ENCODE peak calls at places on chromosome 21, in ten cellular contexts. C, M, J, S, I, U, Y, D, G and H are unnamed samples.

GRCh38 chr21:45699251-45699942 is 55.9 kb downstream of the PCBP3 start:
- DNase-seq in U (no peak), Y (no peak), G (no peak), M (no peak), C (no peak), J (no peak), I (no peak), D (no peak), S (no peak), H (no peak)

GRCh38 chr21:36702622-36702968 is 3.7 kb downstream of the SIM2 start:
- DNase-seq in D (no peak), S (no peak), U (no peak), J (no peak), Y (no peak), G (no peak), I (no peak), C (no peak), M (no peak), H (no peak)

GRCh38 chr21:25424674-25425073 is 182.6 kb downstream of the MRPL39 start:
- DNase-seq in I (no peak), U (no peak), G (no peak), M (no peak), C (no peak), J (no peak), D (no peak), Y (no peak), S (no peak), H (no peak)

GRCh38 chr21:45513741-45514310 is 28.4 kb downstream of the SLC19A1 start:
- DNase-seq in U (no peak), Y (peak), D (no peak), S (no peak), G (no peak), J (peak), M (no peak), I (no peak), C (peak), H (no peak)

GRCh38 chr21:31119199-31119598 is 80.9 kb upstream of the KRTAP19-8 start:
- DNase-seq in S (no peak), D (no peak), U (no peak), G (no peak), C (no peak), M (no peak), I (no peak), Y (no peak), J (no peak), H (no peak)

GRCh38 chr21:16264314-16264713 is 534.5 kb downstream of the USP25 start:
- DNase-seq in D (no peak), J (no peak), S (no peak), G (peak), Y (no peak), U (no peak), M (no peak), I (no peak), C (no peak), H (no peak)

GRCh38 chr21:29749223-29749622 is 190.6 kb downstream of the GRIK1 start:
- DNase-seq in S (no peak), M (no peak), C (no peak), Y (no peak), G (no peak), I (no peak), J (no peak), D (no peak), U (no peak), H (no peak)

GRCh38 chr21:31531967-31532366 is 127.5 kb upstream of the SOD1 start:
- DNase-seq in M (no peak), C (no peak), J (no peak), I (no peak), Y (no peak), D (no peak), G (no peak), U (no peak), S (no peak), H (no peak)

GRCh38 chr21:36661511-36662309 is 37.2 kb upstream of the SIM2 start:
- DNase-seq in I (no peak), G (peak), M (no peak), C (peak), J (peak), S (no peak), D (peak), Y (peak), U (no peak), H (no peak)

GRCh38 chr21:8992731-8993174 is 1528.6 kb upstream of the TPTE start:
- DNase-seq in U (no peak), G (peak), C (no peak), I (no peak), M (no peak), Y (no peak), J (no peak), D (no peak), S (no peak), H (no peak)

GRCh38 chr21:28074676-28075075 is 918.0 kb downstream of the LTN1 start:
- DNase-seq in D (no peak), U (no peak), G (no peak), S (no peak), I (no peak), Y (no peak), J (no peak), C (no peak), M (no peak), H (no peak)

GRCh38 chr21:33924766-33925100 is 9.1 kb upstream of the ATP5PO start:
- DNase-seq in J (no peak), M (no peak), Y (no peak), C (no peak), G (no peak), I (no peak), U (no peak), D (peak), S (no peak), H (no peak)

GRCh38 chr21:15015622-15016471 is 49.0 kb downstream of the NRIP1 start:
- DNase-seq in M (no peak), D (no peak), S (no peak), C (no peak), I (no peak), J (no peak), Y (no peak), U (no peak), G (peak), H (no peak)

GRCh38 chr21:46095814-46096595 is 1.9 kb upstream of the COL6A2 start:
- DNase-seq in G (no peak), Y (no peak), S (no peak), J (peak), U (no peak), M (no peak), C (no peak), I (no peak), D (no peak), H (no peak)

GRCh38 chr21:23660560-23660959 is 1946.7 kb downstream of the MRPL39 start:
- DNase-seq in G (no peak), M (no peak), Y (no peak), D (no peak), S (no peak), I (no peak), J (no peak), U (no peak), C (no peak), H (no peak)

GRCh38 chr21:22342855-22343254 is 1344.6 kb downstream of the NCAM2 start:
- DNase-seq in U (no peak), Y (no peak), M (no peak), C (no peak), D (no peak), S (no peak), I (peak), G (no peak), J (no peak), H (no peak)

GRCh38 chr21:45551816-45552695 is 9.8 kb upstream of the SLC19A1 start:
- DNase-seq in G (no peak), M (no peak), U (no peak), D (no peak), C (no peak), I (no peak), Y (peak), S (no peak), J (no peak), H (no peak)

GRCh38 chr21:42239973-42240372 is 21.0 kb downstream of the ABCG1 start:
- DNase-seq in G (no peak), U (no peak), J (peak), M (no peak), Y (no peak), I (no peak), C (no peak), S (no peak), D (no peak), H (no peak)
- TF ChIP-seq CTCF in G (no peak), U (no peak), J (no peak), M (no peak), Y (no peak), I (no peak), C (no peak), S (no peak), D (no peak), H (no peak)

DNA sequence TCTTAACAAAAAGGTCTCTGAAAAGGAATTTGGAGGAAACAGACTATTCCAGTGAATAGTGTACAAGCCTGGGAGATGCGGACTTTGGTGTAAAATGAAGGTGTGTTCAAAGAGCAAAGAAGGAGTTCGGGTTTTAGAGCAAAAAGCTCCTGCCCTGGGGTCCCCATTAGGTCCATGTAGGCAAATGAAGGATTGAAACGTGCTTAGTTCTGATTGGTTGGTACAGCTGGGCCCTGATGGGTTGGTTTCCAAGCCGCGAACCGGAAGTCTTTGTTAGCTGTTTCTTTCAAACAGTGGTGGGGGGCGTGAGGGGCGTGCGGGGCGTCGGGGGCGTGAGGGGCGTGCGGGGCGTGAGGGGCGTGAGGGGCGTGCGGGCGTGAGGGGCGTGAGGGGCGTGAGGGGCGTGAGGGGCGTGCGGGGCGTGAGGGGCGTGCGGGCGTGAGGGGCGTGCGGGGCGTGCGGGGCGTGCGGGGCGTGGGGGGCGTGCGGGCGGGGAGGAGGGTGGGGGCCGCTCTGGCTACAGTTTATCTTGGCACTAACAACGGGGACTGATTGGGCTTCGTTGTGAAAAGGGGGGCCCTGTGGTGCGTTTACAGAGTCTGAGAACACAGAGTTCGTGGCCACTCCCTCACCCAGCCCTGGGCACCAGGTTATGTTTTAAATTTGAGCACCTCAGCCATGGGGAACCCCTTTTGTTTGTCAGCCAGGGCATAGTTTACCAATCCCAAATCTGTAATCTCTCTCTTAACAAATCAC is 29.4 kb downstream of the LRRC3 start:
- DNase-seq in U (no peak), S (no peak), C (no peak), G (no peak), J (no peak), Y (no peak), M (no peak), D (no peak), I (no peak), H (no peak)
- H3K4me3 ChIP-seq in U (no peak), S (no peak), C (no peak), G (no peak), J (no peak), Y (no peak), M (no peak), D (no peak), I (no peak), H (no peak)

DNA sequence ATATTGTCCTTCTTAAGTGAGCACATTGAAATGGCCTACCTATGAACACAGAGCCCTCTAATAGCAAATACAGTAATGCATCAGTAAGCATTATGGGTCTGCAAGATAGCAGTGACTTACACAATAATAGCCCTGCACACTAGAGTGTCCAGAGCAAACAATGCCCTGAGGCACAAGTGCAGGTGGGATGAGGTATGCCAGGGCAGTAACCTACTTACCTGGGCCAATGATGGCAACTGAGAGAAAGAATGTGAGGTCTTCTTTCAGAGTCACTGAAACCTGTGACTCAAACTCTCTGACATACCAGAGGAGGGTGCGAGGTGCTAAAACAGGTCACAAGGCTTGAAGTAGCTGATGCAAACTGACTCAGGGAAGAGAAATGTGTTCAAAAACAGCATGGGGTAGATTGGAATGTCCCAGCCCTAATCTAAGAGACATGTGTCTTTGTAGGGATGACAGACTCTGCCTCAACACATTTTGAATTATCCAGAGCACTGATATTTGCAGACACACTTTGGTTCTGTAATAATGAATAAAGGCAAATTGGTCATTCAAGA is 168.5 kb upstream of the RUNX1 start:
- DNase-seq in Y (no peak), U (no peak), M (no peak), S (no peak), J (no peak), G (peak), D (no peak), I (no peak), C (no peak), H (no peak)
- TF ChIP-seq CTCF in Y (no peak), U (no peak), M (no peak), S (no peak), J (no peak), G (no peak), D (no peak), I (no peak), C (no peak), H (no peak)

GRCh38 chr21:38477241-38477640 is 21.0 kb downstream of the ERG start:
- DNase-seq in Y (no peak), J (no peak), D (no peak), I (no peak), S (no peak), C (no peak), M (no peak), U (no peak), G (no peak), H (no peak)

GRCh38 chr21:38475519-38475918 is 22.8 kb downstream of the ERG start:
- DNase-seq in U (no peak), Y (no peak), C (no peak), S (no peak), M (no peak), J (no peak), G (no peak), D (no peak), I (no peak), H (no peak)

GRCh38 chr21:38478782-38479181 is 19.5 kb downstream of the ERG start:
- DNase-seq in D (no peak), J (no peak), I (no peak), G (peak), U (no peak), S (no peak), C (no peak), M (no peak), Y (no peak), H (no peak)

GRCh38 chr21:38476385-38476784 is 21.9 kb downstream of the ERG start:
- DNase-seq in S (no peak), M (no peak), U (no peak), G (no peak), Y (no peak), I (no peak), J (no peak), D (no peak), C (no peak), H (no peak)

GRCh38 chr21:38479641-38480515 is 18.4 kb downstream of the ERG start:
- DNase-seq in M (no peak), Y (no peak), S (no peak), G (no peak), D (no peak), J (no peak), U (no peak), I (no peak), C (no peak), H (no peak)
- H3K4me3 ChIP-seq in M (no peak), Y (no peak), S (no peak), G (no peak), D (no peak), J (no peak), U (no peak), I (no peak), C (no peak), H (no peak)

DNA sequence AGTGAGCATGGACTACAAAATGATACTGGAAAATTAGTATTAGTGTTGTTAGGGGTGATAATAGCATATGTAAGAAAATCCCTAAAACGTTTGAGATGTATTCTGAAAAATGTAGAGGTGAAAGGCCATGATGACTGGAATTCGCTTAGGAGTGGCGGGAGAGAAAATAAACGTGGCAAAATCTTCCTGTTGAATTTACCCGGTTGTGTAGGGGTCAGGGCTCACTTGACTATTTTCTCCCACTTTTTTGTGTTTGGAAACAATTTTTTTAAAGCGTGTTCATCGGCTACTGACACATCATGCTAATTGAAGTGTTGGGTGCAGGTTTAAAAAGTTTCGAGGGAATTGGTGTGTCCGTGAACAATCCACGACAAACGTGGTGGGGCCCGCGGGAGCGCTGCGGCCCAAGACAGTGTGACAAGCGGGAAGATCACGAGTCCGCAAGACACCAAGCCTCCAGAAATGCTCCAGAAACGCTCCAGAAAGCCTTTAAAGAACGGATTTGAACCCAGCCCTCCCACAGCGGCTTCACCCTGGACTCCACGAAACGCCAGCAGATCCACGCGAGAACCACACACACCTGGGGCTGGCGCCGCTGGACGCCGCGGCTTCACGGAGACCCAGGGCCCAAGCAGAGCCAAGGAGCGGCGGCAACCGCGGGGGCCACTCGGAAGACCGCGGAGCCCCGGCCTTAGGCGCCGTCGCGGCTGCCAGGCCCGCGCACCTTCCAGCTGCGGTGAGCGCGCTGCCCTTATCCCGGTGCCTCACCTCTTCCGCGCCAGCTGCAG is 573 bp downstream of the PSMG1 start:
- DNase-seq in S (no peak), C (no peak), U (no peak), Y (no peak), D (peak), I (no peak), J (no peak), M (no peak), G (peak), H (no peak)
- TF ChIP-seq CTCF in S (no peak), C (no peak), U (no peak), Y (no peak), D (no peak), I (no peak), J (no peak), M (no peak), G (no peak), H (no peak)

GRCh38 chr21:26850116-26850643 is 5.0 kb upstream of the ADAMTS1 start:
- DNase-seq in C (no peak), U (no peak), S (no peak), Y (no peak), J (no peak), G (peak), I (no peak), M (no peak), D (no peak), H (peak)

GRCh38 chr21:26847951-26848350 is 2.7 kb upstream of the ADAMTS1 start:
- DNase-seq in D (no peak), I (no peak), Y (no peak), J (no peak), C (no peak), U (no peak), G (no peak), S (no peak), M (no peak), H (no peak)

GRCh38 chr21:26849428-26850115 is 4.4 kb upstream of the ADAMTS1 start:
- DNase-seq in M (no peak), G (peak), C (no peak), J (no peak), Y (no peak), S (no peak), I (no peak), U (no peak), D (no peak), H (peak)

GRCh38 chr21:26851109-26851944 is 6.1 kb upstream of the ADAMTS1 start:
- DNase-seq in G (no peak), J (no peak), U (no peak), M (no peak), I (no peak), Y (no peak), D (no peak), S (no peak), C (no peak), H (no peak)

DNA sequence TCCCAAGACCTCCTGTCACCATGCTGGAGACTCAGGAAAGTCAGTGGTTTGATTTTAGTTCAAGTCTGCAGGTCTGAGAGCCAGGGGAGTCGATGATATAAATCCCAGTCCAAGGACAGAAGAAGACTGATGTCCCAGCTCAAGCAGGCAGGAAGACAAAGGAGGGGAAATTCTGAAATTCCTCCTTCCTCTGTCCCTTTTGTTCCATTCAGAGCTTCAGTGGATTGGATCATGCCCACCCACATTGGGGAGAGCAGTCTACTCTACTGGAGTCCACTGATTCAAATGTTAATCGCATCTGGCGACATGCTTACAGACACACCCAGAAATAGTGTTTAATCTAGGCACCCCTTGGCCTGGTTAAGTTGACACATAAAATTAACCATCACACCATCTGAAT is 7.2 kb upstream of the ADAMTS1 start:
- DNase-seq in M (no peak), I (no peak), G (no peak), S (no peak), U (no peak), C (no peak), Y (no peak), J (no peak), D (no peak), H (no peak)
- H3K4me3 ChIP-seq in M (no peak), I (no peak), G (no peak), S (no peak), U (no peak), C (no peak), Y (no peak), J (no peak), D (no peak), H (no peak)

GRCh38 chr21:32578107-32578691 is 7.1 kb downstream of the TCP10L start:
- DNase-seq in S (no peak), I (no peak), D (peak), C (no peak), Y (no peak), U (no peak), G (peak), J (no peak), M (no peak), H (no peak)
- TF ChIP-seq CTCF in S (no peak), I (no peak), D (no peak), C (no peak), Y (no peak), U (no peak), G (peak), J (no peak), M (peak), H (peak)